ENCODE peak calls at places on chromosomes 2 and 18, in ten cellular contexts. R, M, U, K, A, S, H, W, D and E are unnamed samples.

GRCh38 chr2:18763338-18763737 is 174.0 kb upstream of the NT5C1B start:
- DNase-seq in S (peak; percentile 56), U (no peak), K (no peak), M (no peak), R (peak; percentile 14), A (no peak), H (no peak), W (no peak), D (no peak), E (peak; percentile 70)

GRCh38 chr18:48898521-48898920 is 52.2 kb downstream of the SMAD7 start:
- DNase-seq in H (no peak), R (no peak), W (no peak), U (no peak), K (no peak), A (no peak), S (no peak), M (no peak), D (no peak), E (no peak)

GRCh38 chr2:132438650-132439030 is 22.0 kb downstream of the GPR39 start:
- DNase-seq in H (no peak), A (peak; percentile 87), U (no peak), D (peak; percentile 99), W (no peak), M (peak; percentile 78), K (peak; percentile 91), S (peak; percentile 86), R (peak; percentile 93), E (peak; percentile 67)

GRCh38 chr2:52518673-52519072 is 1248.9 kb upstream of the CHAC2 start:
- DNase-seq in R (no peak), H (no peak), K (no peak), S (no peak), U (no peak), W (no peak), A (no peak), D (no peak), M (no peak), E (no peak)

GRCh38 chr2:69138793-69139510 is 126.0 kb downstream of the ANTXR1 start:
- DNase-seq in S (peak; percentile 86), U (peak; percentile 27), D (peak; percentile 94), H (no peak), A (peak; percentile 66), W (no peak), R (peak; percentile 93), M (peak; percentile 45), K (peak; percentile 65), E (peak; percentile 92)

GRCh38 chr2:63842149-63843061 is 709 bp downstream of the UGP2 start:
- DNase-seq in A (no peak), H (no peak), K (peak; percentile 50), M (no peak), D (peak; percentile 64), W (no peak), R (peak; percentile 81), S (peak; percentile 80), U (peak; percentile 70), E (peak; percentile 79)

GRCh38 chr2:230758566-230759480 is 46.2 kb downstream of the CAB39 start:
- DNase-seq in W (no peak), K (no peak), A (no peak), S (peak; percentile 93), D (no peak), H (no peak), M (no peak), R (peak; percentile 91), U (no peak), E (peak; percentile 91)

GRCh38 chr2:159803235-159803962 is 5.4 kb upstream of the CD302 start:
- DNase-seq in W (no peak), A (no peak), U (no peak), M (no peak), K (no peak), S (no peak), D (no peak), R (no peak), H (no peak), E (no peak)

GRCh38 chr2:233331536-233331935 is 22.8 kb upstream of the DGKD start:
- DNase-seq in M (no peak), K (no peak), A (no peak), U (no peak), H (no peak), S (no peak), R (no peak), D (no peak), W (peak; percentile 69), E (no peak)

GRCh38 chr2:241953324-241953851 is 83.9 kb downstream of the RTP5 start:
- DNase-seq in M (no peak), K (no peak), R (no peak), U (no peak), W (no peak), S (no peak), H (no peak), A (no peak), D (no peak), E (no peak)

GRCh38 chr2:71545572-71546274 is 92.4 kb downstream of the DYSF start:
- DNase-seq in A (peak; percentile 56), H (peak; percentile 48), U (peak; percentile 82), M (peak; percentile 57), K (peak; percentile 78), D (peak; percentile 75), R (peak; percentile 56), S (peak; percentile 82), W (no peak), E (peak; percentile 83)

DNA sequence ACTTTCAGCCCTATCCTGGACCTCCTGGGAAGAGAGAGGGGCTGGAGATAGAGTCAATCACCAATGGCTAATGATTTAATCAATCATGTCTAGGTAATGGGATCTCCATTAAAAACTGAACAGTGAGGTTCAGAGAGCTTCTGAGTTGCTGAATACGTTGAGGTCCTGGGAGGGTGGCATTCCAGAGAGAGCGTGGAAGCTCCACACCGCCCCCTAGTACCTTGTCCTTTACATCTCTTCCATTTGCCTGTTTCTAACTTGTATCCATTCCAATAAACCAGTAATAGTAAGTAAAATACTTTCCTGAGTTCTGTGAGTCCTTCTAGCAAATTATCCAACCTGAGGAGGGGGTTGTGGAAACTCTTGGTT is 101.7 kb downstream of the B3GNT2 start:
- DNase-seq in U (no peak), S (peak; percentile 18), A (no peak), R (peak; percentile 37), W (no peak), D (no peak), H (no peak), M (no peak), K (no peak), E (peak; percentile 36)
- TF ChIP-seq CTCF in U (peak; percentile 26), S (peak; percentile 34), A (peak; percentile 24), R (peak; percentile 40), W (no peak), D (peak; percentile 36), H (peak; percentile 28), M (peak; percentile 33), K (peak; percentile 20), E (peak; percentile 26)

GRCh38 chr2:238518828-238519186 is 92.1 kb downstream of the ASB1 start:
- DNase-seq in W (no peak), R (no peak), K (no peak), A (no peak), S (no peak), U (no peak), D (no peak), H (no peak), M (no peak), E (no peak)
- H3K4me3 ChIP-seq in W (no peak overlapping the region), R (no peak overlapping the region), K (no peak overlapping the region), A (no peak overlapping the region), S (no peak overlapping the region), U (no peak overlapping the region), D (no peak overlapping the region), H (no peak overlapping the region), M (no peak overlapping the region), E (no peak overlapping the region)

GRCh38 chr18:24429188-24429587 is 2.7 kb downstream of the IMPACT start:
- DNase-seq in U (no peak), D (no peak), K (no peak), R (no peak), W (no peak), H (no peak), S (no peak), A (no peak), M (no peak), E (no peak)

GRCh38 chr18:24426398-24427294 is at the start of gene IMPACT:
- DNase-seq in W (peak; percentile 93), D (peak; percentile 82), M (peak; percentile 54), K (peak; percentile 82), U (peak; percentile 94), A (peak; percentile 32), S (peak; percentile 83), H (peak; percentile 87), R (peak; percentile 72), E (peak; percentile 80)

GRCh38 chr18:24427484-24427883 is 1.0 kb downstream of the IMPACT start:
- DNase-seq in D (peak; percentile 11), H (no peak), U (no peak), A (no peak), W (no peak), R (peak; percentile 39), S (peak; percentile 34), K (peak; percentile 8), M (no peak), E (peak; percentile 33)

GRCh38 chr18:24426073-24426397 is 435 bp upstream of the IMPACT start:
- DNase-seq in S (no peak), A (no peak), M (no peak), R (no peak), U (no peak), K (no peak), H (no peak), D (no peak), W (no peak), E (no peak)

GRCh38 chr18:24428709-24429108 is 2.2 kb downstream of the IMPACT start:
- DNase-seq in M (no peak), R (no peak), W (no peak), U (no peak), D (peak; percentile 5), S (no peak), A (no peak), H (no peak), K (no peak), E (no peak)
- TF ChIP-seq CTCF in M (peak; percentile 57), R (no peak), W (no peak), U (no peak), D (peak; percentile 62), S (no peak), A (no peak), H (peak; percentile 2), K (no peak), E (no peak)

GRCh38 chr2:15959331-15960153 is 19.2 kb downstream of the MYCN start:
- DNase-seq in D (no peak), A (no peak), H (peak; percentile 99), K (no peak), U (no peak), W (no peak), R (no peak), M (no peak), S (no peak), E (no peak)

GRCh38 chr2:15956230-15956629 is 15.9 kb downstream of the MYCN start:
- DNase-seq in K (no peak), M (no peak), A (no peak), U (no peak), H (peak; percentile 99), R (no peak), S (no peak), W (no peak), D (no peak), E (no peak)

GRCh38 chr2:15956751-15957736 is 16.7 kb downstream of the MYCN start:
- DNase-seq in M (no peak), K (no peak), U (no peak), S (no peak), W (no peak), H (peak; percentile 98), D (no peak), R (no peak), A (no peak), E (no peak)

GRCh38 chr2:15955232-15955983 is 15.1 kb downstream of the MYCN start:
- DNase-seq in K (no peak), R (no peak), A (no peak), S (no peak), D (no peak), W (no peak), H (peak; percentile 95), M (no peak), U (no peak), E (no peak)

GRCh38 chr2:15957881-15958713 is 17.7 kb downstream of the MYCN start:
- DNase-seq in H (peak; percentile 97), S (no peak), M (no peak), R (no peak), W (no peak), U (no peak), D (no peak), K (no peak), A (no peak), E (no peak)
- H3K4me3 ChIP-seq in H (no peak overlapping the region), S (no peak overlapping the region), M (no peak overlapping the region), R (no peak overlapping the region), W (no peak overlapping the region), U (no peak overlapping the region), D (no peak overlapping the region), K (no peak overlapping the region), A (no peak overlapping the region), E (no peak overlapping the region)